ENCODE peak calls at places on chromosome 16, in four cellular contexts. D, P, L and G are unnamed samples.

GRCh38 chr16:8370374-8371015 is 219.8 kb downstream of the TMEM114 start:
- DNase-seq in D (no peak), P (no peak), L (no peak), G (no peak)

GRCh38 chr16:71283612-71284011 is 5.6 kb downstream of the CMTR2 start:
- DNase-seq in D (no peak), P (no peak), L (no peak), G (no peak)

GRCh38 chr16:68802190-68802589 is 41.1 kb upstream of the TANGO6 start:
- DNase-seq in D (no peak), P (no peak), L (peak; percentile 92), G (no peak)

GRCh38 chr16:69329369-69330285 is 761 bp downstream of the PDF start:
- DNase-seq in D (peak; percentile 54), P (no peak), L (no peak), G (peak; percentile 62)

GRCh38 chr16:74297296-74297665 is 667 bp downstream of the PSMD7 start:
- DNase-seq in D (no peak), P (peak; percentile 3), L (peak; percentile 29), G (peak; percentile 58)

GRCh38 chr16:11030990-11031510 is 86.7 kb downstream of the CLEC16A start:
- DNase-seq in D (peak; percentile 77), P (no peak), L (no peak), G (no peak)

GRCh38 chr16:84226026-84226425 is 13.8 kb downstream of the KCNG4 start:
- DNase-seq in D (no peak), P (no peak), L (no peak), G (no peak)

GRCh38 chr16:84571010-84571409 is 46.9 kb downstream of the COTL1 start:
- DNase-seq in D (no peak), P (no peak), L (no peak), G (no peak)

GRCh38 chr16:87389245-87389644 is 2.9 kb upstream of the MAP1LC3B start:
- DNase-seq in D (no peak), P (no peak), L (no peak), G (no peak)

GRCh38 chr16:30533146-30533522 is 1.5 kb downstream of the ZNF747 start:
- DNase-seq in D (no peak), P (no peak), L (no peak), G (no peak)

GRCh38 chr16:71666928-71667707 is 41.1 kb downstream of the MARVELD3 start:
- DNase-seq in D (no peak), P (no peak), L (no peak), G (no peak)

GRCh38 chr16:5490499-5490898 is 392.9 kb upstream of the EEF2KMT start:
- DNase-seq in D (peak; percentile 42), P (no peak), L (no peak), G (peak; percentile 35)